ENCODE peak calls at places on chromosomes 12 and 14, in eight cellular contexts. V, F, C, U, R, N, L and X are unnamed samples.

GRCh38 chr14:77155083-77155482 is 13.5 kb upstream of the ZDHHC22 start:
- DNase-seq in V (no peak), F (no peak), C (no peak), U (no peak), R (no peak), N (no peak), L (no peak), X (no peak)

GRCh38 chr14:42163136-42163535 is 556.5 kb downstream of the LRFN5 start:
- DNase-seq in V (no peak), F (no peak), C (peak; percentile 78), U (no peak), R (no peak), N (no peak), L (no peak), X (no peak)

GRCh38 chr14:74882103-74882920 is 596 bp downstream of the DLST start:
- DNase-seq in V (peak; percentile 49), F (peak; percentile 54), C (peak; percentile 32), U (no peak), R (peak; percentile 15), N (peak; percentile 53), L (peak; percentile 45), X (peak; percentile 57)

GRCh38 chr12:122182887-122183587 is at the start of gene LRRC43:
- DNase-seq in V (peak; percentile 45), F (peak; percentile 57), C (no peak), U (peak; percentile 58), R (no peak), N (peak; percentile 88), L (no peak), X (peak; percentile 78)

GRCh38 chr14:75044322-75044721 is 6.9 kb downstream of the MLH3 start:
- DNase-seq in V (no peak), F (no peak), C (peak; percentile 10), U (no peak), R (no peak), N (no peak), L (no peak), X (no peak)

GRCh38 chr12:127893875-127894635 is 372.9 kb upstream of the TMEM132C start:
- DNase-seq in V (no peak), F (peak; percentile 38), C (no peak), U (no peak), R (no peak), N (peak; percentile 14), L (no peak), X (peak; percentile 8)

GRCh38 chr14:96078687-96079016 is 39.5 kb downstream of the C14orf132 start:
- DNase-seq in V (no peak), F (no peak), C (no peak), U (no peak), R (no peak), N (no peak), L (no peak), X (no peak)

GRCh38 chr12:26126340-26127284 is 1.8 kb upstream of the BHLHE41 start:
- DNase-seq in V (peak; percentile 78), F (peak; percentile 68), C (peak; percentile 28), U (peak; percentile 64), R (no peak), N (peak; percentile 87), L (no peak), X (peak; percentile 84)

GRCh38 chr12:89390802-89391673 is 38.7 kb upstream of the DUSP6 start:
- DNase-seq in V (peak; percentile 34), F (no peak), C (no peak), U (no peak), R (no peak), N (no peak), L (no peak), X (no peak)

GRCh38 chr12:115204957-115205754 is 521.2 kb upstream of the TBX3 start:
- DNase-seq in V (no peak), F (no peak), C (no peak), U (no peak), R (no peak), N (no peak), L (no peak), X (no peak)